ENCODE peak calls at places on chromosome 16, in eight cellular contexts. K is neural progenitor cell, C is endothelial cell of umbilical vein, G is HCT116, U is mammary epithelial cell, Y is OCI-LY7, Q is H9, R is IMR-90. D is an unnamed sample. For H4K20me1, the result is how much of the 10 kb centered on the place peaks cover.

GRCh38 chr16:76577003-76577402 is 299.8 kb downstream of the CNTNAP4 start:
- DNase-seq in R (no peak), K (no peak), Q (no peak), U (no peak), Y (no peak), G (no peak), C (no peak), D (no peak)

GRCh38 chr16:47888142-47888541 is 267.7 kb downstream of the ABCC12 start:
- DNase-seq in R (peak), Y (no peak), K (peak), Q (peak), U (peak), C (no peak), G (no peak), D (no peak)

GRCh38 chr16:67538666-67539101 is 10.1 kb downstream of the RIPOR1 start:
- DNase-seq in Q (peak), U (no peak), R (peak), G (no peak), C (peak), Y (no peak), K (peak), D (no peak)

GRCh38 chr16:83913234-83913633 is 14.3 kb downstream of the MLYCD start:
- DNase-seq in C (no peak), U (no peak), Q (no peak), K (peak), G (no peak), Y (no peak), R (no peak), D (no peak)

GRCh38 chr16:1080801-1081733 is 8.5 kb downstream of the SSTR5 start:
- DNase-seq in Y (no peak), U (no peak), K (no peak), Q (no peak), G (no peak), C (peak), R (no peak), D (no peak)

GRCh38 chr16:83215417-83216001 is 588.7 kb downstream of the CDH13 start:
- DNase-seq in G (peak), R (peak), K (peak), Q (peak), C (peak), U (peak), Y (peak), D (peak)

GRCh38 chr16:1743376-1744337 is 27.7 kb downstream of the NME3 start:
- DNase-seq in G (no peak), C (no peak), K (no peak), R (no peak), Y (no peak), U (no peak), Q (peak), D (no peak)

GRCh38 chr16:29231231-29231630 is 175.3 kb downstream of the NPIPB11 start:
- DNase-seq in K (peak), U (no peak), Q (no peak), G (no peak), Y (no peak), C (no peak), R (peak), D (no peak)

GRCh38 chr16:11621539-11621919 is 34.8 kb upstream of the LITAF start:
- DNase-seq in U (no peak), Y (peak), R (no peak), C (no peak), K (no peak), Q (no peak), G (no peak), D (no peak)

GRCh38 chr16:22861585-22861984 is 47.6 kb downstream of the HS3ST2 start:
- DNase-seq in G (no peak), U (no peak), R (no peak), Y (no peak), Q (no peak), C (no peak), K (no peak), D (no peak)

GRCh38 chr16:29023279-29024278 is 38.7 kb downstream of the LAT start:
- DNase-seq in G (no peak), R (peak), Q (no peak), Y (no peak), K (no peak), C (no peak), U (peak), D (peak)

GRCh38 chr16:2437032-2437790 is 8.0 kb downstream of the CCNF start:
- DNase-seq in G (no peak), Q (no peak), R (no peak), K (no peak), Y (no peak), C (no peak), U (no peak), D (no peak)

GRCh38 chr16:16021988-16022682 is 72.7 kb downstream of the ABCC1 start:
- DNase-seq in Y (peak), Q (peak), R (peak), C (peak), K (peak), G (peak), U (peak), D (no peak)

GRCh38 chr16:73420244-73421040 is 372.5 kb upstream of the ZFHX3 start:
- DNase-seq in C (no peak), G (no peak), U (no peak), Y (no peak), R (no peak), K (no peak), Q (no peak), D (no peak)

GRCh38 chr16:30728321-30728720 is 19.9 kb upstream of the PHKG2 start:
- DNase-seq in U (no peak), K (no peak), Q (no peak), R (no peak), C (no peak), G (no peak), Y (no peak), D (no peak)

GRCh38 chr16:57992084-57992483 is 8.4 kb downstream of the ZNF319 start:
- DNase-seq in C (no peak), R (no peak), G (no peak), U (no peak), Q (no peak), Y (no peak), K (no peak), D (no peak)

GRCh38 chr16:67388591-67388990 is 4.7 kb downstream of the TPPP3 start:
- DNase-seq in Q (no peak), U (no peak), R (no peak), G (no peak), Y (no peak), C (no peak), K (no peak), D (no peak)

GRCh38 chr16:54071516-54071915 is 215.1 kb downstream of the IRX3 start:
- DNase-seq in Y (no peak), C (no peak), U (no peak), G (no peak), Q (no peak), R (no peak), K (no peak), D (no peak)

GRCh38 chr16:56370185-56370584 is 55.2 kb downstream of the AMFR start:
- DNase-seq in Y (no peak), Q (no peak), G (no peak), K (no peak), C (no peak), U (no peak), R (no peak), D (no peak)
- H4K20me1 ChIP-seq in Y (under half), Q (under half), G (under half), K (under half), C (under half), U (under half), R (under half), D (under half)

GRCh38 chr16:88983157-88983556 is 6.2 kb upstream of the CBFA2T3 start:
- DNase-seq in R (no peak), K (no peak), C (no peak), G (no peak), Y (no peak), Q (no peak), U (no peak), D (no peak)

GRCh38 chr16:88985521-88985920 is 8.5 kb upstream of the CBFA2T3 start:
- DNase-seq in Y (no peak), K (no peak), G (no peak), C (no peak), Q (no peak), U (no peak), R (no peak), D (no peak)

GRCh38 chr16:88982286-88983084 is 5.5 kb upstream of the CBFA2T3 start:
- DNase-seq in R (no peak), Q (no peak), U (no peak), K (no peak), C (no peak), G (no peak), Y (no peak), D (no peak)

GRCh38 chr16:88979616-88980015 is 2.6 kb upstream of the CBFA2T3 start:
- DNase-seq in Q (no peak), G (no peak), K (no peak), U (no peak), Y (no peak), R (no peak), C (no peak), D (no peak)

GRCh38 chr16:88983771-88984687 is 7.0 kb upstream of the CBFA2T3 start:
- DNase-seq in K (no peak), C (no peak), U (no peak), Y (peak), G (no peak), R (no peak), Q (no peak), D (no peak)
- H2AFZ ChIP-seq in K (no peak), C (no peak), U (no peak), Y (peak), G (no peak), R (no peak), Q (no peak), D (no peak)

DNA sequence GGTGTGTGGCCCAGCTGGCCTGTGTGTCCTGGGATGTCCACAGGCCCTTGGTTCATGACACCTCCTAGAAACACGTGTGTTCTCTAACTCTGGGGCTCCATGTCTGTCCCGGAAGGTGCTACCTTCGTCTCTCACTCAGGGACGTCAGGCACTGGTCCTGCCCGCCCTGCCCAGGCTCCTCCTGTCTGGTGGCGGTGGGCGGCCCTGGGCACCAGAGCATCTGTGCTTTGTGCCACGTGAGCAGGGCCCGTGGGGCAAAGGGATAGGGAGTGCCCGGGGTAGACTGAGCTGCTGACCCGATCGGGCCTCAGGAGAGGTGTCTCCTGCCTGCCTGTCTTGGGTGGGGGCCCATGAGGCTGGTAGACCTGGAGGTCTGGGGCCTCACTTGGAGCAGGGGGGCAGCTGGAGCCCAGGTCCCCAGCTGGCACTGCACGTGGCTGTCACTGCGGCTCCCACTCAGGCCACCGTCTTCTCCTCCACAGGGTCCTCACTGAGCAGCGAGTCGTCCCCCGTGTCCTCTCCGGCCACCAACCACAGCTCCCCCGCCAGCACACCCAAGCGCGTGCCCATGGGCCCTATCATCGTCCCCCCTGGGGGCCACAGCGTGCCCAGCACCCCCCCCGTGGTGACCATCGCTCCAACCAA is 35.1 kb downstream of the GSE1 start:
- DNase-seq in C (no peak), K (no peak), G (no peak), U (no peak), Q (no peak), Y (no peak), R (no peak), D (no peak)
- H4K20me1 ChIP-seq in C (under half), K (under half), G (under half), U (under half), Q (under half), Y (under half), R (half or more), D (half or more)

DNA sequence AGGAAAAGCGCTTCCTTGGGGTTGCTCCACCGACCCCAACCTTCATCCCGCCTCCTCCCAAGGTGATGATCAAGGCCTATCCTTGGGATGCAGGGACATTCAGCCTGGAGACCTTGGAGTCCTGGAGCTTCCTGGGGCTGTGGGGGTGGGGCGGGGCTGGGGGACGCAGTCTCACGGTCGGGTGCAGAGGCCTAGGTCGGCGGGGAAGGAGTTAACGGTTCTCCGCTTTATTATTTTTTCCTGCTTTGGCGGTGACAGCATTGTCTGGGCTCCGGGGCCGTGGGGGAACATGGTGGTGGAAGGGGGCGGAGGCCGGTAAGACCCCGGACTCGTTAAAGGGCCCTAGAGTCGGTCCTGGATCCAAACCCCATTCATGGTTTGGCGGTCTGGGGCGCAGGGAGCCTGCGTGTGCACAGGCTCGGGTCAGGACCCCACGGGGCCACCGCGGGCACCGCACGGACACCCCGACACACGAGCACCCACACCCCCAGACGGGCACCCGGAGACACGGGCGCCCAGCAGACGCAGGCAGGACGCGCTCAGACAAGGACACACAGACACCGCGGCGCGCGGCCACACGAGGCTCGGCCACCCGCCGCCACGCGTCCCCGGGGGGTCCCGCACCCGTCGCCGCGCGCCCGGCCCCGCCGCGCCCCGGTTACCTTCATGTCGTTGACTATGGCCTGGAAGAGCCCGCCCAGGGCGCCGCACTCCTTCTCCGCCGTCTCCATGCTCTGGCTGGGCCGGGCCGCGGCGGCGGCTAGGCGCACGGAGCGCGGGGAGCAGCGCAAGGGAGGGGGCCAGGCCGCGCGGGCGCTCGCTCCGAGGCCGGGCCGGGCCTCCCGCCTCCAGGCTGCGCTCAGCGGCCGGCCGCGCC is 554 bp downstream of the MTSS2 start:
- DNase-seq in G (no peak), R (no peak), Y (no peak), Q (no peak), K (no peak), C (no peak), U (no peak), D (peak)
- H2AFZ ChIP-seq in G (no peak), R (peak), Y (no peak), Q (no peak), K (no peak), C (peak), U (peak), D (peak)

DNA sequence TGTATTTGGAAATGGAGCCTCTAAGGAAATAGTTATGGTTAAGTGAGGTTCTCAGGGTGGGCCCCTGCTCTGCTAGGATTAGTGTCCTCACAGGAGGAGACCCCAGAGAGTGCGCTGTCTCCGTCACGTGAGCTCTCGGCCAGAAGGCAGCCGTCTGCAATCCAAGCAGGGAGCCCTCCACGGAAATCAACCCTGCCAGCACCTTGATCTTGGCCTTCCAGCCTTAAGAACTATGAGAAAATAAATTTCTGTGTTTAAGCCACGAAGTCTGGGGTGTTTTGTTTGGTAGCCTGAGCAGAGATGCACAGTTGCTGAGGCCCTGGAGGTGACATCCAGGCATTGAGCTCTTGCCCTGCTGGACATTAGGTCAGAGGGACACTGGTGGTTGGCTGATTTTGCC is 32.4 kb upstream of the GSE1 start:
- DNase-seq in Y (no peak), G (no peak), U (no peak), Q (no peak), R (no peak), K (no peak), C (no peak), D (no peak)
- H4K20me1 ChIP-seq in Y (under half), G (under half), U (under half), Q (under half), R (half or more), K (under half), C (under half), D (half or more)

GRCh38 chr16:69105501-69106361 is at the start of gene HAS3:
- DNase-seq in Y (peak), G (peak), R (peak), U (peak), K (peak), C (peak), Q (peak), D (peak)
- H2AFZ ChIP-seq in Y (no peak), G (no peak), R (peak), U (peak), K (peak), C (peak), Q (no peak), D (peak)

DNA sequence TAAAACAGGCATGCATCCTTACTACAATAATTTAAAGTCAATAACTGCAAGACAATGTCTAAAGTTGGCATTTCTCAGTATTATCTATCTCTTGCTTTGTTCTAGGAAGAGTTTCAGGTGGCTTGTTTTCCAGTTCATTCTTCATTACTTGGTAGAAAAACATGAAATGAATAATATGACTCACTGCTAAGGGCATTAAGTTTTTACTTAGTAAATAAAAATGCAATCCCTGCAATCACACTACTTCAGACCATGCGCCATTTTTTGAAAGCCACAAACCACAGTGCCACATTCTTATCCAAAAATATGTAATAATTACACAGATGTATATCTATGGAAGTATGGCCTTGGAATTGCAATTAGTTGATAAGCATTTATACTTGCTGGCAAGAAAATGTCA is 55.4 kb downstream of the CREBBP start:
- DNase-seq in K (no peak), Q (no peak), G (no peak), Y (no peak), U (peak), C (peak), R (peak), D (no peak)
- H4K20me1 ChIP-seq in K (half or more), Q (under half), G (under half), Y (under half), U (under half), C (under half), R (half or more), D (half or more)

DNA sequence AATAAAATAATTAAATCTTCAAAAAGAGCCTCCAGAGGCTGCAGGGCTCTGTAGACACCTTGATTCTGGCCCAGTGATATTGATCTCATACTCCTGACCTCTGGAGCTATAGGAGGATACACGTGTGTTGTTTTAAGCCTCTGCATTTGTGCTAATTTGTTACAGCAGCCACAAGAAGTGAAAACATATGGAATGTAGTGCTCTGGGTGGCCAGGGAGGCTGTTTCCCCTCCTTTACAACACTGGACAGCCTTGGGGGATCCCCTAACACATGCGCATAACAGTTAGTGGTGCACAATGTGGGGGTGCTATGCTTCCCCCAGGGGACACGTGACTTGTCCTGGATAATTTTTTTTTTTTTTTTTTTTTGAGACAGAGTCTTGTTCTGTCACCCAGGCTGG is 4.7 kb upstream of the ZNF500 start:
- DNase-seq in K (no peak), C (no peak), U (no peak), Q (no peak), G (no peak), R (no peak), Y (no peak), D (no peak)
- H2AFZ ChIP-seq in K (no peak), C (no peak), U (no peak), Q (no peak), G (no peak), R (no peak), Y (no peak), D (no peak)

D was measured in DND-41.